ENCODE peak calls at places on chromosome 1, in four cellular contexts. H is right cardiac atrium; Q is CD8-positive, alpha-beta T cell; W is PC-9. U is an unnamed sample. For H3K4me1, the result is how much of the 10 kb centered on the place peaks cover.

GRCh38 chr1:90201467-90202358 is 206.8 kb downstream of the ZNF326 start:
- DNase-seq in H (no peak), Q (no peak), W (no peak), U (no peak)

GRCh38 chr1:44406761-44407429 is 1.8 kb downstream of the RNF220 start:
- DNase-seq in H (no peak), Q (no peak), W (no peak), U (no peak)

GRCh38 chr1:119542492-119542946 is 35.5 kb downstream of the HSD3B1 start:
- DNase-seq in H (no peak), Q (no peak), W (peak), U (no peak)

GRCh38 chr1:179817056-179817455 is 60.5 kb downstream of the TOR1AIP2 start:
- DNase-seq in H (no peak), Q (no peak), W (no peak), U (no peak)

GRCh38 chr1:203593723-203594122 is 32.9 kb upstream of the ATP2B4 start:
- DNase-seq in H (no peak), Q (peak), W (no peak), U (peak)

GRCh38 chr1:51331206-51332100 is 1.1 kb upstream of the TTC39A start:
- DNase-seq in H (no peak), Q (no peak), W (peak), U (no peak)

GRCh38 chr1:178345238-178345637 is 151.5 kb downstream of the CLEC20A start:
- DNase-seq in H (no peak), Q (no peak), W (no peak), U (no peak)

GRCh38 chr1:185559684-185560310 is 174.4 kb upstream of the HMCN1 start:
- DNase-seq in H (peak), Q (peak), W (no peak), U (peak)

GRCh38 chr1:175757381-175758015 is 14.1 kb upstream of the TNR start:
- DNase-seq in H (no peak), Q (no peak), W (no peak), U (no peak)

GRCh38 chr1:89810880-89811279 is 10.0 kb upstream of the LRRC8D start:
- DNase-seq in H (no peak), Q (no peak), W (peak), U (no peak)

GRCh38 chr1:185973645-185974044 is 239.5 kb downstream of the HMCN1 start:
- DNase-seq in H (no peak), Q (no peak), W (no peak), U (no peak)

GRCh38 chr1:230495891-230496385 is 69.8 kb upstream of the PGBD5 start:
- DNase-seq in H (peak), Q (no peak), W (no peak), U (no peak)

GRCh38 chr1:186681806-186682205 is 1.6 kb upstream of the PTGS2 start:
- DNase-seq in H (no peak), Q (no peak), W (no peak), U (no peak)

GRCh38 chr1:61782771-61783170 is 40.5 kb downstream of the PATJ start:
- DNase-seq in H (no peak), Q (peak), W (no peak), U (peak)

GRCh38 chr1:39391741-39392679 is 99.4 kb upstream of the BMP8A start:
- DNase-seq in H (peak), Q (no peak), W (peak), U (no peak)

GRCh38 chr1:159203621-159204020 is 1.1 kb upstream of the ACKR1 start:
- DNase-seq in H (no peak), Q (no peak), W (no peak), U (no peak)

DNA sequence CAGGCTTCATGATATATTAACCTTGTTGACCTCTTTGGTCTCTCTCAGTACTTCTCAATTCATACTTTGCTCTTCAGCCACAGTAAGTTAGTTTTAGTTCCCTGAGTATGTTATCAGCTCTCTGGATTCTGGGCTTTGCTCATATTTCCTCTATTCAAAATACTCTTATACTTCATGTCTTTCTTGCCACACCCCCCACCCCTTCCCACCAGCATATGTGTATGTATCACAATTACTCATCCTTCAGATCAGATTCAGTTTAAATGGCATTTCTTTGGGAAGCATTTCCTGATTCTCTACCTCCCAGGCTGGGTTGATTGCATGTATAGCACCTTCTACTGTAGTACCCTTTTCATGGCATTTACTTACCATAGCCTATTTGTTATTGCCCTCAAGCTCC is 28.3 kb downstream of the SLC30A7 start:
- DNase-seq in H (no peak), Q (no peak), W (no peak), U (no peak)
- H3K4me1 ChIP-seq in H (under half), Q (half or more), W (under half), U (half or more)

GRCh38 chr1:112700290-112701226 is 6.4 kb downstream of the RHOC start:
- DNase-seq in H (peak), Q (peak), W (peak), U (peak)
- H3K4me1 ChIP-seq in H (under half), Q (under half), W (half or more), U (under half)

GRCh38 chr1:17955302-17956285 is 152.0 kb upstream of the IGSF21 start:
- DNase-seq in H (no peak), Q (no peak), W (no peak), U (no peak)
- H3K4me1 ChIP-seq in H (under half), Q (under half), W (under half), U (under half)

GRCh38 chr1:18922848-18923475 is 20.6 kb upstream of the ALDH4A1 start:
- DNase-seq in H (no peak), Q (no peak), W (no peak), U (no peak)

GRCh38 chr1:18922319-18922726 is 20.0 kb upstream of the ALDH4A1 start:
- DNase-seq in H (peak), Q (no peak), W (peak), U (no peak)

GRCh38 chr1:18921506-18922251 is 19.3 kb upstream of the ALDH4A1 start:
- DNase-seq in H (no peak), Q (no peak), W (no peak), U (no peak)

GRCh38 chr1:18926315-18927081 is 24.1 kb upstream of the ALDH4A1 start:
- DNase-seq in H (peak), Q (peak), W (peak), U (peak)

DNA sequence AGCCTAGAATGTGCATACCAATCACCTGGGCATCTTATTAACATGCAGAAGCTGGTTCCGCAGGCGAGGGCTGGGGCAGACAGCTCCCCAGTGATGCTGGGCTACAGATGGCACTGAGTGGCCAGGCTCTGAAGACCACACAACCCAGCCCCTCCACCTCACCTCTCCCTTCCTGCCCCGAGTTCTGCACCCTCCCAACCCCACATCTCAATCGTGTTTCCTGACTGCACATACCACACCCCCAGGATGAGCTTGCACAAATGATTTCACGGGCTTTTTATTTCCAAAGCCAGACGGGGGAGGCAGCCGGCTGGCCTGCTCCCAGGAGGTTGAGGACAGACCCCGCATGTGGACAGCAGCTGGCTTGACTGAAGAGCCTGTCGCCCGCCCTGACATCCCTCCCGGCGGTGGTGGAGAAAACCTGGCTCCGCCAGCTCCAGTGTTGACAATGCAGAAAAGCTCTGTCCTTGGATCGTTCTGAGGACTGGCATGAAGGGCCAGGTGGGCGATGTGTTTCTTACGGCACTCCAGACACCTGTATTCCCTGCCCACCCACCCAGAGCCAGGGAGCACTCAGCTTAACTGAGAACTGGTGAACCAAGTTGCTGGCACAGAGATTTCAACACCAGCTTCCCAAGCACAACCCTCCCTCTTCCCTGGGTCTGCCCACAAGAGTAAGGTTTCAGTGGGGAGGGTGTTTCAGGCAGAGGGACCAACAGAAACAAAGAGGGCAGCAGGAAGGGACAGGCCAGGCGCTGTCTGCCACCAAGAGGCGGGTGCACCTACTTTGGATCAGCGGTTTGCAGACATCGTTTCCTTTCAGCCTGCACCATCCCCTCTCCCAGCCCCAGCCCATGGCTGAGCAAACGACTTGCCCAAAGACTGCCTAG is 21.6 kb upstream of the ALDH4A1 start:
- DNase-seq in H (no peak), Q (no peak), W (no peak), U (no peak)
- H3K4me1 ChIP-seq in H (under half), Q (half or more), W (under half), U (half or more)

DNA sequence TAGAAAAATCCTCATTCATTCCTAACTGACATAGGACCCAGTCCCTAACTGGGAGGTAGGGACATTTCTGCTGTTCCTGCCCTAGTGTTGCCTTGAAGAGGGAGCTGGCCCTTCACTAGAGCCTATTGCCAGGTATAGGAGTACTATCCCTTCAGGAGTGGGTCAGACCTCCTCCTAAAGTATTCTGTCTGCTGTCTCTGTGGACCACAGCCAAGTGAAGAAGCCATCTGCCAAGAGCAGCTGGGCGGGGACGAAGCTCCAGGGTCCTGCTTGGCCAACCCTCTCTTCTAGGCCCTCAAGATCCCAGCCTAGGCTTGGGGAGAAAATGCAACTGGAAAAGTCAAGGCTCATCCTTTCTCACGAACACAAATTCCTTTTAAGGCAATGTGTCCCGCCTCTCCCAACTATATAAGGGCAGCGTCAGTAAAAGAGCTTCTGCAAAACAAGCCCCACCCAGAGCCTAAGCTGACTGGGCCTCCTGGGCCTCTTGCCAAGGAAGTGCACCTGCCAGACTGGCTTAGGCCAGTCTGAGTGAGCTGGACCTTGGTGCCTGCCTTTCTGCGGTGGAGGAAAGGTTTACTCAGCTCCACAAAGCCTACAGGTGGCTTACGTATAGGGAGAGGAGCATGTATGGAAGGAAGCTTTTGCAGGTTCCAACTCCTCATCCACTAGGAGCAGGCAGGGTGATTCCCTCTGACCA is 638 bp upstream of the TUFT1 start:
- DNase-seq in H (peak), Q (no peak), W (peak), U (peak)
- H3K4me1 ChIP-seq in H (under half), Q (under half), W (half or more), U (under half)

GRCh38 chr1:2274231-2274967 is 46.3 kb downstream of the SKI start:
- DNase-seq in H (peak), Q (no peak), W (no peak), U (no peak)
- H3K4me1 ChIP-seq in H (half or more), Q (half or more), W (under half), U (half or more)

DNA sequence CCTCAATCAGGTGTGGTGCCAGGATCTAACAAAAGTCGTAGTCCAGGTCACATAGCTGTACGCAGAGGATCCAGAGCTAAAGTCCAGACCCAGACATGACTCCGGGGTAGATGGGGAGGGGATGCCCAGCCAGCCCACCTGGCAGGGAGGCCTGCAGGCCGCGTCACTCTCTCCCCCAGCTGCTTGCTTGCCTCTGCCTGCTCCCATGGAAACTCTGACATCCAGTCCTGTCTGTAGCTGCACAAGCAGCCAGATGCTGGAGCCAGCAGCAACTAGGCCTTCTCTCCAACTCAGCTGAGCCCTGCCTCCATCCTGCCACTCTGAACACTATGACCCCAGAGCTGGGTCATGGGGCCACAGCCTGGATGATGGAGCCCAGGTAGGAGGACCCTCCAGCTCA is 8.1 kb downstream of the COL8A2 start:
- DNase-seq in H (no peak), Q (no peak), W (no peak), U (no peak)
- H3K4me1 ChIP-seq in H (under half), Q (under half), W (under half), U (under half)

DNA sequence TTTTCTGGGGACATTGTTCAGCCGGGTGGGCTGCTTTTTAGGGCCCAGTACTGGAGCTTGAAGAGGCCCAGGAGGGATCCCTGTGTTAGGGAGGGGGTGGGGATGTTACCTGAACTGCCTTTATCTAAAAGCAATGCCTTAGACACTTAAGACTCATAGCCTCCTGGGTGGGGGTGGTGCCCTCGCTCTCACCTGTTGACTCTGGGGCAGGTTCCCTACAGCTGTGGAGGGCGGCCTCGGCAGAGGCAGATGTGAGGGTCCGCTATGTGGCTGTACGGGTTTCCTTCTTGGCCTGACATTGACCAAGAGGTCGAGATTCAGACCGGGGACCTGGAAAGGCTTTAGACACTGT is 724 bp downstream of the INAVA start:
- DNase-seq in H (no peak), Q (no peak), W (peak), U (no peak)
- H3K4me1 ChIP-seq in H (under half), Q (under half), W (half or more), U (under half)

DNA sequence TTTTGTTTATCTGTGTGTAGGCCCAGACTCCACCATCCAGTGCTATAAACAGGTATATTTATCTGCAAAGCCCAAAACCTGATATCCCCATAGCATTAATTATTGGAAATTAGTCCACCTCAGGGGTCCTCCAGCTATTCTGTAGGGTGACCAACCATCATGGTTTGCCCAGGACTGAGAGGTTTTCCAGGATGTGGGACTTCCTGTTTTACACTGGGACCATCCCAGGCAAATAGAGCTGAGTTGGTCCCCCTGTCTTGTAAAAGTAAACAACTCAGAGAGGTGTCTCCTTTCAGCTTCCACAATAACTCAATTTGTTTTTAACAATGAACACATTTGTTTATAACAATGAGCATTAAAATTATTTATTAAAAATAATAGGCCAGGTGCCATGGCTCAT is 7.8 kb upstream of the CELA2B start:
- DNase-seq in H (no peak), Q (no peak), W (no peak), U (no peak)
- H3K4me1 ChIP-seq in H (under half), Q (under half), W (under half), U (under half)

U was measured in effector memory CD4-positive, alpha-beta T cell.